ENCODE peak calls at places on chromosomes 2 and 18, in four cellular contexts. B is AG10803; D is thoracic aorta; U is stimulated activated CD4-positive, alpha-beta T cell treated with anti-CD3 and anti-CD28 coated beads, Interleukin-4, amount 100 ng/mL, for 1 hour. M is an unnamed sample.

GRCh38 chr18:61738488-61738887 is 154.3 kb downstream of the RNF152 start:
- DNase-seq in U (no peak), B (peak), D (no peak), M (no peak)

GRCh38 chr2:101961287-101962242 is 30.2 kb upstream of the IL1R2 start:
- DNase-seq in B (peak), U (no peak), D (peak), M (no peak)

GRCh38 chr2:72198532-72199241 is 51.0 kb upstream of the CYP26B1 start:
- DNase-seq in B (peak), D (no peak), U (no peak), M (no peak)

GRCh38 chr2:63891488-63892030 is 49.9 kb downstream of the UGP2 start:
- DNase-seq in B (no peak), D (no peak), U (no peak), M (no peak)

GRCh38 chr18:58218111-58218510 is 174.1 kb downstream of the NEDD4L start:
- DNase-seq in B (peak), U (no peak), D (no peak), M (no peak)

GRCh38 chr2:120937736-120938131 is 202.1 kb downstream of the GLI2 start:
- DNase-seq in D (no peak), B (peak), U (no peak), M (no peak)

GRCh38 chr2:38146302-38146916 is 70.5 kb upstream of the CYP1B1 start:
- DNase-seq in D (peak), U (no peak), B (peak), M (no peak)

GRCh38 chr2:45380131-45380836 is 230.8 kb downstream of the SRBD1 start:
- DNase-seq in U (no peak), B (peak), D (no peak), M (no peak)

GRCh38 chr2:63053235-63053888 is 2.7 kb downstream of the OTX1 start:
- DNase-seq in U (no peak), B (no peak), D (no peak), M (no peak)

GRCh38 chr2:31079665-31080064 is 58.6 kb downstream of the GALNT14 start:
- DNase-seq in B (no peak), D (no peak), U (no peak), M (no peak)

GRCh38 chr2:188340257-188340656 is 48.6 kb downstream of the GULP1 start:
- DNase-seq in U (no peak), B (no peak), D (no peak), M (no peak)

GRCh38 chr2:667332-668000 is 9.7 kb downstream of the TMEM18 start:
- DNase-seq in U (peak), B (peak), D (no peak), M (no peak)

GRCh38 chr2:10375570-10376266 is 72.4 kb downstream of the ODC1 start:
- DNase-seq in U (peak), D (no peak), B (no peak), M (no peak)

GRCh38 chr18:58247363-58247834 is 203.4 kb downstream of the NEDD4L start:
- DNase-seq in U (no peak), D (no peak), B (no peak), M (no peak)

GRCh38 chr2:167783266-167784070 is 463.9 kb downstream of the STK39 start:
- DNase-seq in U (no peak), B (no peak), D (no peak), M (no peak)

GRCh38 chr18:60350150-60350549 is 22.4 kb downstream of the MC4R start:
- DNase-seq in D (no peak), U (no peak), B (no peak), M (no peak)

GRCh38 chr2:134934641-134935040 is 16.0 kb downstream of the CCNT2 start:
- DNase-seq in B (no peak), D (no peak), U (no peak), M (no peak)

GRCh38 chr2:147559068-147559467 is 285.8 kb upstream of the ACVR2A start:
- DNase-seq in D (no peak), B (no peak), U (no peak), M (no peak)

GRCh38 chr2:102109016-102109415 is 33.5 kb upstream of the IL1R1 start:
- DNase-seq in D (no peak), B (no peak), U (no peak), M (no peak)

GRCh38 chr2:224146356-224147160 is 107.5 kb upstream of the SERPINE2 start:
- DNase-seq in D (no peak), B (no peak), U (no peak), M (no peak)

GRCh38 chr2:217177687-217178086 is 317.8 kb upstream of the TNP1 start:
- DNase-seq in D (no peak), B (peak), U (no peak), M (no peak)

GRCh38 chr2:128384446-128384845 is 65.8 kb upstream of the HS6ST1 start:
- DNase-seq in D (no peak), B (no peak), U (no peak), M (no peak)

GRCh38 chr2:103464831-103465230 is 703.0 kb downstream of the TMEM182 start:
- DNase-seq in D (no peak), B (no peak), U (no peak), M (no peak)

GRCh38 chr2:84840306-84840705 is 40.6 kb downstream of the TRABD2A start:
- DNase-seq in D (no peak), U (no peak), B (peak), M (no peak)

GRCh38 chr18:76679259-76679658 is 143.1 kb upstream of the ZNF236 start:
- DNase-seq in B (no peak), D (no peak), U (no peak), M (no peak)

GRCh38 chr18:47975105-47975504 is 44.6 kb upstream of the SMAD2 start:
- DNase-seq in U (no peak), B (no peak), D (no peak), M (no peak)

GRCh38 chr2:84717302-84717701 is 163.6 kb downstream of the TRABD2A start:
- DNase-seq in D (no peak), U (no peak), B (no peak), M (no peak)

GRCh38 chr18:47235096-47235495 is 16.4 kb downstream of the SKOR2 start:
- DNase-seq in U (no peak), B (no peak), D (no peak), M (no peak)